ENCODE peak calls at places on chromosomes 12 and 14, in six cellular contexts. S is RWPE1, M is caudate nucleus, H is NAMALWA, I is SW480, K is DMS 273 treated with DMSO at 0.1 percent for 48 hours. B is an unnamed sample.

GRCh38 chr12:6241495-6241894 is 41.3 kb downstream of the CD9 start:
- DNase-seq in S (no peak), M (no peak), H (no peak), I (no peak), K (no peak), B (no peak)

GRCh38 chr12:47636908-47637780 is 68.7 kb downstream of the RPAP3 start:
- DNase-seq in S (no peak), M (no peak), H (peak), I (peak), K (no peak), B (no peak)

GRCh38 chr12:21649034-21649433 is 8.6 kb downstream of the LDHB start:
- DNase-seq in S (no peak), M (no peak), H (no peak), I (no peak), K (no peak), B (no peak)

GRCh38 chr14:30443368-30444007 is 115.5 kb upstream of the G2E3 start:
- DNase-seq in S (peak), M (no peak), H (peak), I (peak), K (peak), B (no peak)

GRCh38 chr12:89414851-89415250 is 62.5 kb upstream of the DUSP6 start:
- DNase-seq in S (no peak), M (no peak), H (no peak), I (no peak), K (no peak), B (no peak)

GRCh38 chr12:108799528-108800243 is 57.7 kb downstream of the SSH1 start:
- DNase-seq in S (no peak), M (no peak), H (no peak), I (no peak), K (no peak), B (no peak)

GRCh38 chr12:124862768-124863408 is 776 bp downstream of the SCARB1 start:
- DNase-seq in S (peak), M (peak), H (peak), I (peak), K (no peak), B (no peak)

GRCh38 chr12:98644433-98644711 is 216 bp downstream of the IKBIP start:
- DNase-seq in S (no peak), M (peak), H (no peak), I (peak), K (no peak), B (peak)

GRCh38 chr12:61282790-61283575 is 977.2 kb upstream of the USP15 start:
- DNase-seq in S (peak), M (no peak), H (no peak), I (no peak), K (no peak), B (no peak)